ENCODE peak calls at places on chromosomes 11 and 22, in four cellular contexts. P is K562, I is bronchial epithelial cell, T is foreskin fibroblast. E is an unnamed sample.

GRCh38 chr11:8015753-8016239 is 28.7 kb downstream of the EIF3F start:
- DNase-seq in P (no peak), I (no peak), T (peak; percentile 53), E (no peak)

GRCh38 chr11:78050964-78051831 is 12.5 kb upstream of the THRSP start:
- DNase-seq in P (peak; percentile 92), I (peak; percentile 85), T (peak; percentile 60), E (peak; percentile 83)

GRCh38 chr11:46326813-46327416 is 20.3 kb upstream of the DGKZ start:
- DNase-seq in P (no peak), I (no peak), T (no peak), E (no peak)

GRCh38 chr22:19607198-19608113 is 83.2 kb upstream of the CLDN5 start:
- DNase-seq in P (no peak), I (peak; percentile 83), T (no peak), E (peak; percentile 80)

GRCh38 chr11:127651888-127652221 is 651.3 kb upstream of the KIRREL3 start:
- DNase-seq in P (no peak), I (no peak), T (peak; percentile 28), E (no peak)

GRCh38 chr22:47084226-47084625 is 321.8 kb downstream of the TBC1D22A start:
- DNase-seq in P (no peak), I (no peak), T (no peak), E (no peak)

GRCh38 chr22:24443668-24444067 is 16.3 kb downstream of the ADORA2A start:
- DNase-seq in P (no peak), I (no peak), T (no peak), E (no peak)

GRCh38 chr11:83349371-83349770 is 63.2 kb upstream of the CCDC90B start:
- DNase-seq in P (no peak), I (no peak), T (no peak), E (no peak)

GRCh38 chr11:126282361-126282741 is 542 bp upstream of the TIRAP start:
- DNase-seq in P (no peak), I (no peak), T (peak; percentile 72), E (peak; percentile 32)

GRCh38 chr22:32205974-32206773 is 1.3 kb upstream of the RFPL2 start:
- DNase-seq in P (no peak), I (no peak), T (no peak), E (no peak)

GRCh38 chr22:50528682-50529415 is 963 bp downstream of the TYMP start:
- DNase-seq in P (no peak), I (no peak), T (no peak), E (no peak)

GRCh38 chr11:47797633-47798032 is 30.5 kb upstream of the FNBP4 start:
- DNase-seq in P (peak; percentile 24), I (peak; percentile 74), T (peak; percentile 47), E (peak; percentile 70)

GRCh38 chr22:40678493-40679248 is 613 bp upstream of the MCHR1 start:
- DNase-seq in P (no peak), I (no peak), T (no peak), E (no peak)
- H3K4me3 ChIP-seq in P (no peak overlapping the region), I (no peak overlapping the region), T (peak overlapping the region; percentile 38), E (no peak overlapping the region)

DNA sequence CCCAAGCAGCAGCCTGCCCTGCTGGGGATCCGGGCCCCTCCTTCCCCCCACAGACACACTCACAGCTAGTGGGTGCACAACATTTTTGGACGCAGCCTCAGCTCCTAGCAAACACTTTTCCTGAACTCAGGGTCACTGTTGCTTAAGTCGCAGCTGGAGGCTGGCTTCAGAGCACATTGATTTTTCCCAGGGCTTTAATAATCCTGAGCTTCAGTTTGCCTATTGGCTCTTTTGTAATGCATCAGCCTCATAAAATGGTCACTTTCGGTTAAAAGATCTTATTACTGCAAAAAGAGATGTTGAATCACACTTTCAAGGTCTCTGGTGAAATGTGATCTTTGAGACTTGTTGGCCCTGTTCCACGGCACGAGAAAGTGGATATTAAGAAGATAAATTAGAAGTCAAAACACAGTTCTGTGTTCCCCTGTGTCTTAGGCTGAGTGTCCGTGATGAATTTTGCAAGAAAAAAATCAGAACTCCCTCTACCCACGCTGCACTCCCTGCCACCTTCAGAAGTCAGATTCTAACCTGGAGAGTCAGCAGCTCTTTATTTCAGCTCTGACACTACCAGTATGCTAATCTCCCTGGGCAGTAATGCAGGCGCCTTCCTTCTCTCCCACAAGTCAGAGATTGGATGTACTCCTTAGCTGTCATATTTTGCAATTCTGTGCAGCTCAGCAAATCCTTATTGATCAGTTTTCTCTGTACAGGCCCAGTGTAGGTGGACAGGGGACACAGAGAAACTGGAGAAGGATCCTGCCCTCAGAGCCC is 158.2 kb upstream of the E2F8 start:
- DNase-seq in P (no peak), I (no peak), T (peak; percentile 96), E (no peak)
- H3K4me3 ChIP-seq in P (no peak overlapping the region), I (no peak overlapping the region), T (no peak overlapping the region), E (no peak overlapping the region)

GRCh38 chr11:100105605-100106358 is 581.3 kb upstream of the ARHGAP42 start:
- DNase-seq in P (no peak), I (no peak), T (no peak), E (no peak)
- H3K4me3 ChIP-seq in P (no peak overlapping the region), I (no peak overlapping the region), T (no peak overlapping the region), E (no peak overlapping the region)

GRCh38 chr11:110737591-110737990 is 25.4 kb upstream of the ARHGAP20 start:
- DNase-seq in P (no peak), I (no peak), T (no peak), E (no peak)
- H3K4me3 ChIP-seq in P (no peak overlapping the region), I (no peak overlapping the region), T (no peak overlapping the region), E (no peak overlapping the region)

DNA sequence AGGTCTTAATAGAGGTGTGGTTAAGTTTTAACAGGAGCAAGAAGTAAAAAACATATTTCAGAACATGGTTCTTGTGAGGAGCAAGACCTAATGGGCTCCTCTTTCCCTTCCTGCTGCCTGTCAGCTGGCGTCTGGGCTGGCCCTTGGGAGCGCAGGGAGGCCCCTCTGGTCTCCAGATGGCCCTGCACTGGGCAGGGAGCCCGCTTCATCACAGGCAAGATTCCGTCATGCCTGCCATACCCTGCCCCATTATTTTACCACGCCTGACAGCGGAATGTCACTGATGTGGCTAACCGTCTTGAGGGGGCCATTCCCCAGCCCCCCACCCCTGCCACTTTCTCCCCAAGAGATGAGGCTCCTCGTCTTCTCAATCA is 17.3 kb upstream of the EFCAB6 start:
- DNase-seq in P (no peak), I (no peak), T (peak; percentile 84), E (no peak)
- H3K4me3 ChIP-seq in P (no peak overlapping the region), I (no peak overlapping the region), T (no peak overlapping the region), E (no peak overlapping the region)

DNA sequence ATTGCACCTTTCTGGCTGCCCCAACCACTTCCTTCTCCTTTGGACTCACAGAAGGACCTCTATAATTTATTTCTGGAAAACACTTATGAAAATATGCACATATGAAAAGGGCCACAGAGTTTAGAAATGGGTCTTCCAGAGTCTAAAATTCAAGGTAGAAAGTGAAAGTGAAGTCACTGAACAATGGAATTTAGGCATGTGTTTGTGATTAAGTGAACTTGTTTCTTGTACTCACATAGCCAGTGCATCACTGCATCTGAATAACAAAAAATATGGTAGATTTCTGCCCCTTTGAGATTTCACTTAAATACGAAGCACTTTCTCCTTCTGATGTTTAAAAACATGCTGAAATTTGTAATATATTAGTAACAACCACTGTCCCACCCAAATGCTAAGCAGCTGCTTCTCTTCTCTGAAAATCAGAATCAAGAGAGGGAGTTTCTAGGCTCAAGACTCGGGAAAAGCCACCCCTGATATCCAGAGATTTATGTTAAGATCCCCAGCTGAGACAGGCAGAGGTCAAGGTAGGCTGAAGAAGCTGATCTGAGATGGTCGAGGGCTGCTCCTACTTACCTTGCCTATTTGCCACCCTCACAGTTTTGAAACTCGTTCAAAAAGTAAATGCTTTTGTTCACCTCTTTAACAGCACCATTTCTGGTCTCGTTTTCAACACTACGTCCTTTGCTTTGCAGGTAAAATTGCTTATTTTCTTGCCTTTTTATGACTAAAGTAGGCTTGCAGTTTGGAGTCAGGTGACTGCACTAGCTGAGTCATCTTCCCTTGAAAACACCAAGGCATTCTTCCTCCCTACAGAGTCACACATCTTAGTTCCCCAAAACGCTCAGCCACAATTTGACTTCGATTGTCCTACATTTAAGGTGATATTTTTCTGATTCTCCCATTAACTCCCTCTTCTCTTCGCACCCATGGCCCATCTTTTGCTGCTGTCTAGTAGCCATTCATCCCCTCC is at the start of gene XKR3:
- DNase-seq in P (peak; percentile 43), I (no peak), T (no peak), E (no peak)
- H3K4me3 ChIP-seq in P (no peak within 1 kb of the TSS), I (no peak within 1 kb of the TSS), T (no peak within 1 kb of the TSS), E (no peak within 1 kb of the TSS)

GRCh38 chr11:57476883-57477506 is 16.7 kb downstream of the RTN4RL2 start:
- DNase-seq in P (no peak), I (no peak), T (peak; percentile 80), E (peak; percentile 45)
- H3K4me3 ChIP-seq in P (no peak overlapping the region), I (peak overlapping the region; percentile 36), T (peak overlapping the region; percentile 22), E (peak overlapping the region; percentile 20)